ENCODE peak calls at places on chromosomes 6 and 20, in ten cellular contexts. One of them, this sample, is unnamed.

GRCh38 chr6:168056892-168057527 is 22.0 kb downstream of the FRMD1 start:
- DNase-seq in OCI-LY7: no peak
- DNase-seq in fibroblast of mammary gland: no peak
- DNase-seq in PC-9: no peak
- DNase-seq in foreskin keratinocyte: no peak
- DNase-seq in GM10248: no peak
- DNase-seq in CD4-positive, alpha-beta T cell: no peak
- DNase-seq in astrocyte of the spinal cord: no peak
- DNase-seq in H9: no peak
- DNase-seq in progenitor cell of endocrine pancreas: no peak
- DNase-seq in this sample: no peak

GRCh38 chr6:154488802-154489437 is 21.6 kb downstream of the CNKSR3 start:
- DNase-seq in foreskin keratinocyte: no peak
- DNase-seq in OCI-LY7: no peak
- DNase-seq in progenitor cell of endocrine pancreas: no peak
- DNase-seq in PC-9: no peak
- DNase-seq in CD4-positive, alpha-beta T cell: no peak
- DNase-seq in H9: no peak
- DNase-seq in astrocyte of the spinal cord: peak; percentile 85
- DNase-seq in GM10248: no peak
- DNase-seq in fibroblast of mammary gland: peak; percentile 89
- DNase-seq in this sample: no peak

GRCh38 chr20:23227976-23228375 is 122.6 kb upstream of the NXT1 start:
- DNase-seq in progenitor cell of endocrine pancreas: no peak
- DNase-seq in GM10248: no peak
- DNase-seq in CD4-positive, alpha-beta T cell: no peak
- DNase-seq in OCI-LY7: no peak
- DNase-seq in astrocyte of the spinal cord: no peak
- DNase-seq in foreskin keratinocyte: no peak
- DNase-seq in PC-9: peak; percentile 79
- DNase-seq in fibroblast of mammary gland: peak; percentile 59
- DNase-seq in H9: no peak
- DNase-seq in this sample: no peak

GRCh38 chr6:143976834-143977354 is 31.2 kb downstream of the PLAGL1 start:
- DNase-seq in PC-9: no peak
- DNase-seq in foreskin keratinocyte: no peak
- DNase-seq in OCI-LY7: no peak
- DNase-seq in H9: no peak
- DNase-seq in progenitor cell of endocrine pancreas: no peak
- DNase-seq in astrocyte of the spinal cord: no peak
- DNase-seq in CD4-positive, alpha-beta T cell: no peak
- DNase-seq in fibroblast of mammary gland: no peak
- DNase-seq in GM10248: no peak
- DNase-seq in this sample: no peak

GRCh38 chr6:29814379-29815117 is 13.1 kb upstream of the HLA-G start:
- DNase-seq in foreskin keratinocyte: no peak
- DNase-seq in CD4-positive, alpha-beta T cell: no peak
- DNase-seq in fibroblast of mammary gland: no peak
- DNase-seq in progenitor cell of endocrine pancreas: no peak
- DNase-seq in OCI-LY7: no peak
- DNase-seq in astrocyte of the spinal cord: no peak
- DNase-seq in GM10248: no peak
- DNase-seq in PC-9: no peak
- DNase-seq in H9: no peak
- DNase-seq in this sample: no peak

GRCh38 chr6:134111062-134111677 is 58.7 kb upstream of the SLC2A12 start:
- DNase-seq in fibroblast of mammary gland: peak; percentile 74
- DNase-seq in foreskin keratinocyte: peak; percentile 27
- DNase-seq in OCI-LY7: peak; percentile 72
- DNase-seq in progenitor cell of endocrine pancreas: no peak
- DNase-seq in astrocyte of the spinal cord: peak; percentile 52
- DNase-seq in CD4-positive, alpha-beta T cell: peak; percentile 20
- DNase-seq in H9: peak; percentile 58
- DNase-seq in GM10248: peak; percentile 74
- DNase-seq in PC-9: peak; percentile 59
- DNase-seq in this sample: peak; percentile 66

GRCh38 chr20:20665200-20665599 is 47.2 kb downstream of the RALGAPA2 start:
- DNase-seq in progenitor cell of endocrine pancreas: no peak
- DNase-seq in foreskin keratinocyte: no peak
- DNase-seq in astrocyte of the spinal cord: no peak
- DNase-seq in H9: no peak
- DNase-seq in fibroblast of mammary gland: no peak
- DNase-seq in OCI-LY7: no peak
- DNase-seq in PC-9: no peak
- DNase-seq in CD4-positive, alpha-beta T cell: no peak
- DNase-seq in GM10248: no peak
- DNase-seq in this sample: no peak

GRCh38 chr6:166591961-166592520 is 5.6 kb upstream of the RAMACL start:
- DNase-seq in progenitor cell of endocrine pancreas: no peak
- DNase-seq in PC-9: no peak
- DNase-seq in astrocyte of the spinal cord: no peak
- DNase-seq in foreskin keratinocyte: no peak
- DNase-seq in GM10248: no peak
- DNase-seq in CD4-positive, alpha-beta T cell: no peak
- DNase-seq in H9: no peak
- DNase-seq in OCI-LY7: no peak
- DNase-seq in fibroblast of mammary gland: no peak
- DNase-seq in this sample: no peak

GRCh38 chr6:98579089-98579488 is 255.3 kb upstream of the POU3F2 start:
- DNase-seq in progenitor cell of endocrine pancreas: no peak
- DNase-seq in astrocyte of the spinal cord: no peak
- DNase-seq in PC-9: no peak
- DNase-seq in CD4-positive, alpha-beta T cell: no peak
- DNase-seq in H9: no peak
- DNase-seq in OCI-LY7: no peak
- DNase-seq in foreskin keratinocyte: no peak
- DNase-seq in GM10248: no peak
- DNase-seq in fibroblast of mammary gland: no peak
- DNase-seq in this sample: no peak

GRCh38 chr6:10278786-10279185 is 136.1 kb downstream of the TFAP2A start:
- DNase-seq in foreskin keratinocyte: no peak
- DNase-seq in fibroblast of mammary gland: no peak
- DNase-seq in GM10248: no peak
- DNase-seq in OCI-LY7: no peak
- DNase-seq in CD4-positive, alpha-beta T cell: no peak
- DNase-seq in astrocyte of the spinal cord: no peak
- DNase-seq in progenitor cell of endocrine pancreas: no peak
- DNase-seq in PC-9: no peak
- DNase-seq in H9: no peak
- DNase-seq in this sample: no peak

GRCh38 chr6:136647363-136647763 is 97.1 kb upstream of the MAP7 start:
- DNase-seq in CD4-positive, alpha-beta T cell: peak; percentile 24
- DNase-seq in H9: no peak
- DNase-seq in GM10248: peak; percentile 35
- DNase-seq in progenitor cell of endocrine pancreas: no peak
- DNase-seq in foreskin keratinocyte: no peak
- DNase-seq in OCI-LY7: no peak
- DNase-seq in fibroblast of mammary gland: peak; percentile 93
- DNase-seq in PC-9: no peak
- DNase-seq in astrocyte of the spinal cord: peak; percentile 88
- DNase-seq in this sample: peak; percentile 66

GRCh38 chr6:27605401-27606342 is 132.8 kb upstream of the ZNF184 start:
- DNase-seq in GM10248: peak; percentile 52
- DNase-seq in PC-9: peak; percentile 77
- DNase-seq in CD4-positive, alpha-beta T cell: no peak
- DNase-seq in progenitor cell of endocrine pancreas: no peak
- DNase-seq in astrocyte of the spinal cord: peak; percentile 79
- DNase-seq in OCI-LY7: no peak
- DNase-seq in H9: peak; percentile 91
- DNase-seq in foreskin keratinocyte: peak; percentile 66
- DNase-seq in fibroblast of mammary gland: peak; percentile 89
- DNase-seq in this sample: peak; percentile 53

GRCh38 chr6:83709748-83710050 is 798 bp upstream of the SNAP91 start:
- DNase-seq in PC-9: no peak
- DNase-seq in foreskin keratinocyte: no peak
- DNase-seq in CD4-positive, alpha-beta T cell: no peak
- DNase-seq in progenitor cell of endocrine pancreas: no peak
- DNase-seq in OCI-LY7: no peak
- DNase-seq in astrocyte of the spinal cord: no peak
- DNase-seq in fibroblast of mammary gland: no peak
- DNase-seq in GM10248: no peak
- DNase-seq in H9: no peak
- DNase-seq in this sample: no peak

GRCh38 chr6:108618623-108619152 is 58.0 kb downstream of the FOXO3 start:
- DNase-seq in H9: no peak
- DNase-seq in progenitor cell of endocrine pancreas: no peak
- DNase-seq in fibroblast of mammary gland: no peak
- DNase-seq in CD4-positive, alpha-beta T cell: no peak
- DNase-seq in OCI-LY7: no peak
- DNase-seq in astrocyte of the spinal cord: no peak
- DNase-seq in foreskin keratinocyte: no peak
- DNase-seq in GM10248: no peak
- DNase-seq in PC-9: no peak
- DNase-seq in this sample: no peak

GRCh38 chr6:7238900-7239589 is 74.0 kb downstream of the SSR1 start:
- DNase-seq in H9: peak; percentile 89
- DNase-seq in OCI-LY7: peak; percentile 93
- DNase-seq in PC-9: peak; percentile 53
- DNase-seq in GM10248: peak; percentile 72
- DNase-seq in foreskin keratinocyte: no peak
- DNase-seq in progenitor cell of endocrine pancreas: peak; percentile 67
- DNase-seq in astrocyte of the spinal cord: peak; percentile 68
- DNase-seq in fibroblast of mammary gland: peak; percentile 70
- DNase-seq in CD4-positive, alpha-beta T cell: peak; percentile 68
- DNase-seq in this sample: peak; percentile 93

GRCh38 chr6:43575772-43576551 is at the start of the genes POLH and XPO5:
- DNase-seq in foreskin keratinocyte: peak; percentile 77
- DNase-seq in OCI-LY7: peak; percentile 94
- DNase-seq in CD4-positive, alpha-beta T cell: peak; percentile 89
- DNase-seq in PC-9: peak; percentile 82
- DNase-seq in progenitor cell of endocrine pancreas: peak; percentile 85
- DNase-seq in H9: peak; percentile 94
- DNase-seq in astrocyte of the spinal cord: peak; percentile 92
- DNase-seq in GM10248: peak; percentile 98
- DNase-seq in fibroblast of mammary gland: peak; percentile 86
- DNase-seq in this sample: peak; percentile 93
- TF ChIP-seq CTCF in foreskin keratinocyte: peak; percentile 47
- TF ChIP-seq CTCF in OCI-LY7: peak; percentile 27
- TF ChIP-seq CTCF in CD4-positive, alpha-beta T cell: no peak
- TF ChIP-seq CTCF in PC-9: no peak
- TF ChIP-seq CTCF in progenitor cell of endocrine pancreas: no peak
- TF ChIP-seq CTCF in H9: no peak
- TF ChIP-seq CTCF in astrocyte of the spinal cord: peak; percentile 8
- TF ChIP-seq CTCF in GM10248: peak; percentile 17
- TF ChIP-seq CTCF in fibroblast of mammary gland: peak; percentile 14
- TF ChIP-seq CTCF in this sample: no peak

DNA sequence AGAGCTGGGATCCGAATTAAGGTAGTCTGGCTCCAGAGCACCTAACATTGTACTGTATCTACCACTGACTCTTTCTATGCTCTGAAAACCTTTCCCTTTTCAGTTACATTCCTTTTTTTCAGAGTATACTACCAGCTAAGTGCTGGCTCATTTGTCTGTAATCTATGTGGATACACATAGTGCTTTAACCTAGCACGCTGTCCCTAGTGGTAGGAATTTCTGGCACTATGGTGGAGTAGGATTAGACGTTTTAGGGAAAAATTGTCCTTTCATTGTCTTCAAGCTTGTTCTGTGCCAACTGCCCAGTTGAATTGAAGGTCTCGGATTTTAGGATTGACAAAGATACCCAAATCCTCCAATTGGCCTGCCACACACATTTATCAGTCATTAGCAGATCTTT is 259.1 kb upstream of the FERMT1 start:
- DNase-seq in OCI-LY7: no peak
- DNase-seq in foreskin keratinocyte: peak; percentile 16
- DNase-seq in CD4-positive, alpha-beta T cell: no peak
- DNase-seq in GM10248: no peak
- DNase-seq in H9: no peak
- DNase-seq in fibroblast of mammary gland: no peak
- DNase-seq in progenitor cell of endocrine pancreas: no peak
- DNase-seq in PC-9: no peak
- DNase-seq in astrocyte of the spinal cord: peak; percentile 7
- DNase-seq in this sample: no peak
- TF ChIP-seq CTCF in OCI-LY7: no peak
- TF ChIP-seq CTCF in foreskin keratinocyte: peak; percentile 69
- TF ChIP-seq CTCF in CD4-positive, alpha-beta T cell: no peak
- TF ChIP-seq CTCF in GM10248: no peak
- TF ChIP-seq CTCF in H9: peak; percentile 79
- TF ChIP-seq CTCF in fibroblast of mammary gland: no peak
- TF ChIP-seq CTCF in progenitor cell of endocrine pancreas: peak; percentile 69
- TF ChIP-seq CTCF in PC-9: peak; percentile 62
- TF ChIP-seq CTCF in astrocyte of the spinal cord: peak; percentile 59
- TF ChIP-seq CTCF in this sample: no peak

GRCh38 chr20:62479218-62479617 is 3.4 kb upstream of the GATA5 start:
- DNase-seq in CD4-positive, alpha-beta T cell: no peak
- DNase-seq in foreskin keratinocyte: no peak
- DNase-seq in PC-9: no peak
- DNase-seq in fibroblast of mammary gland: no peak
- DNase-seq in progenitor cell of endocrine pancreas: no peak
- DNase-seq in GM10248: no peak
- DNase-seq in H9: no peak
- DNase-seq in astrocyte of the spinal cord: no peak
- DNase-seq in OCI-LY7: no peak
- DNase-seq in this sample: no peak

GRCh38 chr20:62476074-62476838 is 461 bp upstream of the GATA5 start:
- DNase-seq in OCI-LY7: no peak
- DNase-seq in progenitor cell of endocrine pancreas: peak; percentile 33
- DNase-seq in CD4-positive, alpha-beta T cell: no peak
- DNase-seq in astrocyte of the spinal cord: no peak
- DNase-seq in GM10248: no peak
- DNase-seq in H9: peak; percentile 63
- DNase-seq in foreskin keratinocyte: no peak
- DNase-seq in PC-9: no peak
- DNase-seq in fibroblast of mammary gland: no peak
- DNase-seq in this sample: no peak

GRCh38 chr20:62480318-62480717 is 4.5 kb upstream of the GATA5 start:
- DNase-seq in CD4-positive, alpha-beta T cell: no peak
- DNase-seq in progenitor cell of endocrine pancreas: no peak
- DNase-seq in fibroblast of mammary gland: no peak
- DNase-seq in foreskin keratinocyte: no peak
- DNase-seq in H9: no peak
- DNase-seq in OCI-LY7: no peak
- DNase-seq in GM10248: no peak
- DNase-seq in astrocyte of the spinal cord: no peak
- DNase-seq in PC-9: no peak
- DNase-seq in this sample: no peak

GRCh38 chr20:62475819-62476073 is at the start of gene GATA5:
- DNase-seq in OCI-LY7: no peak
- DNase-seq in fibroblast of mammary gland: no peak
- DNase-seq in CD4-positive, alpha-beta T cell: no peak
- DNase-seq in H9: no peak
- DNase-seq in GM10248: no peak
- DNase-seq in PC-9: no peak
- DNase-seq in astrocyte of the spinal cord: no peak
- DNase-seq in foreskin keratinocyte: no peak
- DNase-seq in progenitor cell of endocrine pancreas: no peak
- DNase-seq in this sample: no peak

GRCh38 chr20:62477669-62478450 is 2.1 kb upstream of the GATA5 start:
- DNase-seq in OCI-LY7: peak; percentile 21
- DNase-seq in H9: no peak
- DNase-seq in GM10248: no peak
- DNase-seq in foreskin keratinocyte: no peak
- DNase-seq in fibroblast of mammary gland: no peak
- DNase-seq in CD4-positive, alpha-beta T cell: no peak
- DNase-seq in progenitor cell of endocrine pancreas: no peak
- DNase-seq in PC-9: no peak
- DNase-seq in astrocyte of the spinal cord: no peak
- DNase-seq in this sample: no peak
- TF ChIP-seq CTCF in OCI-LY7: peak; percentile 28
- TF ChIP-seq CTCF in H9: peak; percentile 43
- TF ChIP-seq CTCF in GM10248: no peak
- TF ChIP-seq CTCF in foreskin keratinocyte: peak; percentile 7
- TF ChIP-seq CTCF in fibroblast of mammary gland: no peak
- TF ChIP-seq CTCF in CD4-positive, alpha-beta T cell: no peak
- TF ChIP-seq CTCF in progenitor cell of endocrine pancreas: peak; percentile 37
- TF ChIP-seq CTCF in PC-9: no peak
- TF ChIP-seq CTCF in astrocyte of the spinal cord: no peak
- TF ChIP-seq CTCF in this sample: no peak

GRCh38 chr6:70901324-70901723 is 55.5 kb downstream of the B3GAT2 start:
- DNase-seq in OCI-LY7: no peak
- DNase-seq in progenitor cell of endocrine pancreas: no peak
- DNase-seq in fibroblast of mammary gland: peak; percentile 5
- DNase-seq in H9: no peak
- DNase-seq in PC-9: no peak
- DNase-seq in foreskin keratinocyte: no peak
- DNase-seq in CD4-positive, alpha-beta T cell: no peak
- DNase-seq in GM10248: no peak
- DNase-seq in astrocyte of the spinal cord: no peak
- DNase-seq in this sample: no peak
- TF ChIP-seq CTCF in OCI-LY7: peak; percentile 61
- TF ChIP-seq CTCF in progenitor cell of endocrine pancreas: peak; percentile 39
- TF ChIP-seq CTCF in fibroblast of mammary gland: peak; percentile 40
- TF ChIP-seq CTCF in H9: peak; percentile 45
- TF ChIP-seq CTCF in PC-9: peak; percentile 53
- TF ChIP-seq CTCF in foreskin keratinocyte: peak; percentile 32
- TF ChIP-seq CTCF in CD4-positive, alpha-beta T cell: no peak
- TF ChIP-seq CTCF in GM10248: no peak
- TF ChIP-seq CTCF in astrocyte of the spinal cord: peak; percentile 33
- TF ChIP-seq CTCF in this sample: no peak